ENCODE peak calls at places on chromosomes 2 and 18, in nine cellular contexts. F, Z, V, E, C, U, K, A and I are unnamed samples.

GRCh38 chr2:101124061-101124460 is 27.1 kb downstream of the TBC1D8 start:
- DNase-seq in V (no peak), F (peak; percentile 65), A (peak; percentile 41), C (peak; percentile 55), U (no peak), Z (no peak), K (no peak), E (no peak), I (peak; percentile 27)

GRCh38 chr2:120497261-120497977 is 151.5 kb downstream of the INHBB start:
- DNase-seq in V (no peak), E (no peak), K (no peak), Z (peak; percentile 21), U (no peak), F (no peak), A (no peak), C (no peak), I (no peak)

GRCh38 chr2:112614201-112614840 is 29.9 kb downstream of the CHCHD5 start:
- DNase-seq in A (no peak), U (no peak), K (no peak), C (no peak), Z (no peak), E (peak; percentile 41), V (peak; percentile 34), F (peak; percentile 46), I (no peak)

GRCh38 chr2:26571316-26571715 is 69.8 kb downstream of the CIB4 start:
- DNase-seq in Z (no peak), A (no peak), K (no peak), F (no peak), E (peak; percentile 48), U (no peak), V (no peak), C (no peak), I (no peak)

GRCh38 chr2:199659207-199659606 is 191.8 kb downstream of the FTCDNL1 start:
- DNase-seq in E (no peak), A (no peak), C (peak; percentile 28), K (no peak), Z (peak; percentile 63), F (peak; percentile 24), U (no peak), V (peak; percentile 69), I (peak; percentile 6)

GRCh38 chr2:241741016-241741415 is 6.6 kb downstream of the D2HGDH start:
- DNase-seq in V (no peak), E (no peak), A (peak; percentile 67), U (no peak), Z (no peak), K (no peak), C (no peak), F (no peak), I (no peak)

GRCh38 chr2:210445116-210445707 is 31.3 kb downstream of the LANCL1 start:
- DNase-seq in Z (no peak), E (no peak), F (peak; percentile 25), C (peak; percentile 34), V (peak; percentile 11), K (peak; percentile 6), U (no peak), A (peak; percentile 29), I (peak; percentile 49)

GRCh38 chr2:25250331-25251031 is 82.1 kb upstream of the POMC start:
- DNase-seq in A (peak; percentile 68), U (peak; percentile 28), V (peak; percentile 35), K (no peak), F (no peak), Z (no peak), C (peak; percentile 78), E (no peak), I (peak; percentile 56)

GRCh38 chr2:166792808-166793207 is 95.5 kb upstream of the XIRP2 start:
- DNase-seq in F (no peak), A (no peak), E (no peak), Z (no peak), V (no peak), K (no peak), U (no peak), C (no peak), I (no peak)

GRCh38 chr18:56575819-56576663 is 62.4 kb downstream of the TXNL1 start:
- DNase-seq in V (peak; percentile 53), A (peak; percentile 60), E (no peak), Z (no peak), F (peak; percentile 70), U (peak; percentile 11), K (peak; percentile 28), C (peak; percentile 72), I (peak; percentile 82)

GRCh38 chr2:67600946-67601345 is 203.8 kb downstream of the ETAA1 start:
- DNase-seq in C (peak; percentile 64), U (no peak), V (no peak), F (peak; percentile 74), E (no peak), K (no peak), Z (no peak), A (peak; percentile 57), I (peak; percentile 88)

GRCh38 chr18:79573921-79574491 is 105.6 kb upstream of the CTDP1 start:
- DNase-seq in U (no peak), Z (peak; percentile 48), K (no peak), A (no peak), V (no peak), C (no peak), F (no peak), E (peak; percentile 49), I (no peak)

GRCh38 chr2:237427807-237428506 is 14.0 kb upstream of the COL6A3 start:
- DNase-seq in E (no peak), K (no peak), Z (no peak), V (no peak), U (no peak), A (no peak), F (no peak), C (no peak), I (no peak)

GRCh38 chr2:144438722-144439508 is 81.0 kb downstream of the ZEB2 start:
- DNase-seq in F (no peak), C (no peak), A (no peak), E (no peak), K (no peak), Z (no peak), V (no peak), U (no peak), I (no peak)

GRCh38 chr18:7233398-7233797 is 2.5 kb downstream of the LRRC30 start:
- DNase-seq in F (no peak), K (no peak), Z (no peak), V (no peak), A (no peak), C (no peak), U (no peak), E (no peak), I (no peak)

DNA sequence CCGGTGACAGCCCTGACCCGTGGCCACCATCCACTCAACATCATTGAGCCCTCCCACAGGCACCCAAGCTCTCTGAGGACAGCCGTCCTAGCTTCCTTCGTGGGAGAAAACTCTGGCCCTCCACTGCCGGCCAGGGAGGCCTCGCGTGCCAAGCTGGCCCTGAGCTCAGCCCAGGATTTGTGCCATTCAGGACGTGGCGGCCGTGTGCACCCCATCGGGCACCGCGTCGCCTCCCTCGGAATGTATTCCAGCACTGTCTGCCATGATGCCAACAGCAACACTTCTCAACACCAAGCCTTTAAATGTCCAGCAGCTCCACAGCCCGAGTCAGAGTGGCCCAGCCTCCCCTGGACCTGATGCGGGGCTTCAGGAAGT is 35.7 kb downstream of the ZNF516 start:
- DNase-seq in V (no peak), A (no peak), K (no peak), E (no peak), F (no peak), C (no peak), U (no peak), Z (no peak), I (no peak)
- H3K4me3 ChIP-seq in V (no peak overlapping the region), A (no peak overlapping the region), K (no peak overlapping the region), E (peak overlapping the region; percentile 30), F (no peak overlapping the region), C (peak overlapping the region; percentile 22), U (no peak overlapping the region), Z (no peak overlapping the region), I (peak overlapping the region; percentile 11)

DNA sequence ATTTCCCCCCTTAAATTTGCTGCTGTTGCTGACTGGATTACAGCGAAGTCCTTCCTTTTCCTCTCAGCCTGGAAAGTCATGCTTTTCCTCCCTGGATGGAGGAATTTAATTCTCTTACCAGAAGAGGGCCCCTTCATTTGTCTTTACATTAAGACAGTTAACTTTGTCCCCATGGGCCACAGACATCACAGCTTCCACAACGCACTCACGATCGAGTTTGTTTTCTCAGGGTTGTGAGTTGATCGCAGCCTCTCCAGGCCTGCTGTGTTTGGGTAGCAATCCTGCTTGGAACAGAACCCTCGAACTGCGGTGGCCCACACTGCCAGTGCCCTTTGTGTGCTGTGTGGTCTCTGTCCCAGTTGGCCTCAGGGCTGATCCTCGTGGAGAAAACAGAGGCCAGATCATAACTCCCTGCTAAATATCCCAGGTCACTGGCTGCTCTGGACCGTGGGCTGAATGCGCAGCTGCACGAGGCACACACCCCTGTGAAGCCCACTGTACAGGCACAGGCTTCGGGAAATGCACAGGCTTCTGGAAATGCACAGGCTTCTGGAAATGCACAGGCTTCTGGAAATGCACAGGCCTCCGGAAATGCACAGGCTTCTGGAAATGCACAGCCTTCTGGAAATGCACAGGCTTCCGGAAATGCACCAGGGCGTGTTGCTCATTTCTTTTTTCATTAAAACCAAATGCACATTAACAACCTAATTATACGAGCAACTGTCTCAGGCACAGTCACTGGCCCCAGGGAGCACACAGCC is 2.2 kb upstream of the PDIA6 start:
- DNase-seq in U (no peak), E (no peak), K (no peak), V (no peak), A (no peak), F (no peak), C (no peak), Z (no peak), I (no peak)
- TF ChIP-seq CTCF in U (no peak), E (no peak), K (no peak), V (no peak), A (no peak), F (no peak), C (no peak), Z (no peak), I (no peak)

DNA sequence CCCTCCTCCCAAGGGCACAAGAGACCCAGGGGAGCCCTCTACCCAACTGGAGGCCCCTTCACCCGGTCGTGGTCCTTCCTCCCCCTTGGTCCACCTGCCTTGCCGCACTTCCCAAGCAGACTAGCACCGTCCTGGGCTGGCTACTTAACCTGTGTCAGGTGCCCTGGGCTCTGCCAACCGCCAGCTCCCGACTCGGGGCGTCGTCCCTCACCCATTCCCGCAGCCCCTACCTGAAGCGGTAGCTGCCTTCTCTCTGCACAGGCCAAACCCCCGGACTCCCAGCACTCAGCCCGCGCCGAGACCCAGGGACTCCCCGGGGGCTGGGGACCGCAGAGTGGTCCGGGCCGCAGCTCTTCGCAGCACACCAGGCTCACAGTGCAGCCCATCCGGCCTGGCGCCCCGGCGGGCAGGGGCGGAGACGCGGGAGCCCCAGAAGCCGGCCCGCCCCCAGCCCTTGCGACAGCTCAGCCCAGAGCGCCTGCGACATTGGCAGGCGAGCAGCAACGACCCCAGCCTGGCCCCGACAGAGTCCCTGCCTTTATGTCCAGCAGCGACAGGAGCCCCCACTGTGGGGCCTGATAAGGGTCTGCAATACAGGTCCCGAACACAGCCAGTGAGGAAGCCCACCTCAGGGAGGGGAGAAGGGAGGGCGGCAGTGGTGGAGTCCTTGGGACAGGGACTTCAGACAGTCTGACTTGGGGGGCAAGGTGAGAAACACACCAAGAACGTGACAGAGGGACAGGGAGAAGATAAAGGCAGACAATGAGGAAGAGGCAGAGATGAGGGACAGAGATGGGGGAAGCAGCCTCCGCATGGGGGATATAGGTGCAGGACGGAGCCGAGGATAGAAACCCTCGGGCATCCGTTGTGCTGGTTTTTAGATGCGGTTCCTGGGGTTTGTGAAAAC is 31.0 kb upstream of the TNS1 start:
- DNase-seq in K (no peak), Z (peak; percentile 59), C (no peak), A (no peak), F (no peak), U (no peak), E (peak; percentile 65), V (no peak), I (no peak)
- H3K4me3 ChIP-seq in K (no peak overlapping the region), Z (peak overlapping the region; percentile 14), C (no peak overlapping the region), A (no peak overlapping the region), F (no peak overlapping the region), U (no peak overlapping the region), E (no peak overlapping the region), V (no peak overlapping the region), I (no peak overlapping the region)

GRCh38 chr18:10076502-10077030 is 162.8 kb downstream of the VAPA start:
- DNase-seq in A (no peak), E (no peak), Z (no peak), C (no peak), V (no peak), F (no peak), U (no peak), K (no peak), I (no peak)
- TF ChIP-seq CTCF in A (no peak), E (no peak), Z (no peak), C (no peak), V (no peak), F (no peak), U (no peak), K (no peak), I (no peak)